ENCODE peak calls at places on chromosomes 13 and 19, in eight cellular contexts. J, E, P, Q, F, K, N and D are unnamed samples.
A peak's percentile ranks its signal among the peaks of the same experiment; 100 is the strongest.

GRCh38 chr19:50827476-50827875 is 3.9 kb upstream of the KLK1 start:
- DNase-seq in J (no peak), E (no peak), P (no peak), Q (no peak), F (no peak), K (no peak), N (no peak), D (no peak)

GRCh38 chr19:16429066-16429758 is 42.6 kb downstream of the EPS15L1 start:
- DNase-seq in J (no peak), E (no peak), P (no peak), Q (no peak), F (peak; percentile 54), K (no peak), N (no peak), D (no peak)

GRCh38 chr13:113588394-113589111 is 4.0 kb downstream of the TFDP1 start:
- DNase-seq in J (no peak), E (no peak), P (no peak), Q (no peak), F (no peak), K (no peak), N (no peak), D (no peak)

GRCh38 chr19:52542984-52543664 is 15.7 kb downstream of the ZNF808 start:
- DNase-seq in J (peak; percentile 59), E (peak; percentile 11), P (no peak), Q (peak; percentile 21), F (no peak), K (peak; percentile 22), N (no peak), D (no peak)

GRCh38 chr19:9445037-9445436 is 9.7 kb upstream of the ZNF266 start:
- DNase-seq in J (no peak), E (no peak), P (no peak), Q (no peak), F (no peak), K (no peak), N (no peak), D (no peak)

GRCh38 chr13:114100446-114101320 is 31.7 kb downstream of the RASA3 start:
- DNase-seq in J (peak; percentile 17), E (no peak), P (no peak), Q (peak; percentile 25), F (no peak), K (no peak), N (no peak), D (no peak)

GRCh38 chr19:44954278-44954648 is 917 bp upstream of the CLPTM1 start:
- DNase-seq in J (no peak), E (no peak), P (no peak), Q (no peak), F (no peak), K (no peak), N (no peak), D (no peak)

GRCh38 chr13:30466358-30466714 is 600 bp upstream of the HMGB1 start:
- DNase-seq in J (peak; percentile 60), E (no peak), P (peak; percentile 29), Q (peak; percentile 42), F (no peak), K (peak; percentile 80), N (no peak), D (no peak)

GRCh38 chr13:77565635-77566034 is 30.1 kb downstream of the SCEL start:
- DNase-seq in J (no peak), E (no peak), P (peak; percentile 12), Q (peak; percentile 64), F (no peak), K (peak; percentile 11), N (no peak), D (no peak)

GRCh38 chr13:51946163-51946669 is 65.0 kb downstream of the ATP7B start:
- DNase-seq in J (no peak), E (no peak), P (no peak), Q (no peak), F (no peak), K (no peak), N (no peak), D (no peak)

GRCh38 chr13:97723655-97724054 is 229.8 kb upstream of the IPO5 start:
- DNase-seq in J (no peak), E (no peak), P (no peak), Q (no peak), F (no peak), K (no peak), N (no peak), D (no peak)

GRCh38 chr13:33367931-33368330 is 82.4 kb upstream of the STARD13 start:
- DNase-seq in J (no peak), E (no peak), P (no peak), Q (peak; percentile 23), F (no peak), K (no peak), N (no peak), D (no peak)

GRCh38 chr19:17794731-17795494 is at the start of gene B3GNT3:
- DNase-seq in J (peak; percentile 56), E (no peak), P (no peak), Q (peak; percentile 11), F (no peak), K (no peak), N (no peak), D (no peak)

GRCh38 chr13:45055902-45056648 is 64.2 kb upstream of the GTF2F2 start:
- DNase-seq in J (peak; percentile 40), E (no peak), P (peak; percentile 35), Q (peak; percentile 78), F (peak; percentile 27), K (peak; percentile 89), N (no peak), D (no peak)

GRCh38 chr19:51798958-51799310 is 4.0 kb downstream of the FPR3 start:
- DNase-seq in J (no peak), E (no peak), P (no peak), Q (no peak), F (no peak), K (no peak), N (no peak), D (no peak)

GRCh38 chr13:76622336-76623045 is 263.7 kb downstream of the KCTD12 start:
- DNase-seq in J (no peak), E (no peak), P (no peak), Q (peak; percentile 58), F (no peak), K (peak; percentile 27), N (no peak), D (no peak)

GRCh38 chr13:110281736-110282135 is 25.2 kb downstream of the COL4A1 start:
- DNase-seq in J (no peak), E (no peak), P (no peak), Q (no peak), F (no peak), K (no peak), N (no peak), D (no peak)

GRCh38 chr19:39390460-39390758 is 497 bp downstream of the PAF1 start:
- DNase-seq in J (peak; percentile 90), E (peak; percentile 37), P (no peak), Q (no peak), F (no peak), K (no peak), N (peak; percentile 56), D (no peak)

GRCh38 chr19:801861-802496 is 4.7 kb downstream of the PTBP1 start:
- DNase-seq in J (no peak), E (no peak), P (peak; percentile 65), Q (peak; percentile 66), F (no peak), K (peak; percentile 31), N (no peak), D (no peak)

GRCh38 chr13:35260316-35260715 is 216.2 kb downstream of the MAB21L1 start:
- DNase-seq in J (no peak), E (no peak), P (no peak), Q (no peak), F (no peak), K (no peak), N (no peak), D (no peak)

GRCh38 chr13:36767276-36767675 is 51.7 kb upstream of the RFXAP start:
- DNase-seq in J (no peak), E (no peak), P (no peak), Q (no peak), F (no peak), K (no peak), N (no peak), D (no peak)

GRCh38 chr13:21347753-21348318 is 111.3 kb downstream of the ZDHHC20 start:
- DNase-seq in J (no peak), E (no peak), P (no peak), Q (no peak), F (no peak), K (no peak), N (no peak), D (no peak)

GRCh38 chr13:113022391-113023216 is 53.6 kb downstream of the MCF2L start:
- DNase-seq in J (no peak), E (no peak), P (no peak), Q (no peak), F (no peak), K (no peak), N (no peak), D (no peak)

GRCh38 chr13:44710576-44710975 is 134.4 kb upstream of the TSC22D1 start:
- DNase-seq in J (peak; percentile 54), E (no peak), P (peak; percentile 69), Q (peak; percentile 94), F (no peak), K (peak; percentile 97), N (no peak), D (no peak)

GRCh38 chr13:113176292-113176691 is 17.8 kb downstream of the PROZ start:
- DNase-seq in J (peak; percentile 53), E (no peak), P (no peak), Q (no peak), F (no peak), K (no peak), N (no peak), D (no peak)

GRCh38 chr19:15471639-15472101 is 7.3 kb upstream of the RASAL3 start:
- DNase-seq in J (no peak), E (no peak), P (no peak), Q (no peak), F (no peak), K (no peak), N (no peak), D (no peak)

GRCh38 chr13:109509154-109509905 is 277.1 kb downstream of the IRS2 start:
- DNase-seq in J (no peak), E (no peak), P (peak; percentile 54), Q (peak; percentile 66), F (no peak), K (peak; percentile 72), N (no peak), D (no peak)

GRCh38 chr13:106033634-106034033 is 501.8 kb downstream of the EFNB2 start:
- DNase-seq in J (no peak), E (no peak), P (peak; percentile 14), Q (peak; percentile 86), F (no peak), K (peak; percentile 56), N (no peak), D (no peak)

GRCh38 chr19:39588066-39588465 is 14.3 kb upstream of the LGALS13 start:
- DNase-seq in J (no peak), E (no peak), P (no peak), Q (no peak), F (no peak), K (no peak), N (no peak), D (no peak)

GRCh38 chr19:17488593-17489391 is 18.5 kb downstream of the SLC27A1 start:
- DNase-seq in J (peak; percentile 45), E (no peak), P (no peak), Q (no peak), F (no peak), K (no peak), N (peak; percentile 60), D (peak; percentile 83)

GRCh38 chr19:39133431-39134270 is 8.1 kb downstream of the PAK4 start:
- DNase-seq in J (no peak), E (no peak), P (no peak), Q (no peak), F (no peak), K (no peak), N (no peak), D (no peak)

GRCh38 chr13:70905035-70905434 is 796.8 kb upstream of the KLHL1 start:
- DNase-seq in J (no peak), E (no peak), P (no peak), Q (peak; percentile 7), F (no peak), K (no peak), N (no peak), D (no peak)

GRCh38 chr13:97310809-97311436 is 88.8 kb downstream of the MBNL2 start:
- DNase-seq in J (no peak), E (no peak), P (no peak), Q (no peak), F (no peak), K (no peak), N (no peak), D (no peak)

GRCh38 chr19:33412617-33413425 is 39.3 kb downstream of the CEBPG start:
- DNase-seq in J (no peak), E (no peak), P (no peak), Q (no peak), F (no peak), K (no peak), N (no peak), D (no peak)